ENCODE peak calls at places on chromosomes 1 and 21, in ten cellular contexts. I, W, U, J, T, K, B, V, Y and Q are unnamed samples.

GRCh38 chr1:226394461-226394860 is 13.4 kb downstream of the PARP1 start:
- DNase-seq in V (no peak), W (no peak), J (no peak), Y (no peak), U (no peak), K (no peak), B (no peak), T (no peak), I (no peak), Q (no peak)

GRCh38 chr1:38733761-38734160 is 125.8 kb downstream of the RRAGC start:
- DNase-seq in W (no peak), J (no peak), K (no peak), B (no peak), Y (no peak), U (no peak), V (no peak), T (no peak), I (no peak), Q (no peak)

GRCh38 chr1:31689821-31690220 is 14.0 kb downstream of the COL16A1 start:
- DNase-seq in U (no peak), J (peak), K (no peak), W (peak), Y (no peak), T (no peak), I (no peak), B (no peak), V (no peak), Q (no peak)

GRCh38 chr1:218660678-218661053 is 315.5 kb downstream of the TGFB2 start:
- DNase-seq in J (no peak), T (no peak), V (no peak), Y (no peak), U (no peak), W (peak), K (no peak), B (no peak), I (no peak), Q (no peak)

GRCh38 chr1:172928412-172928811 is 122.3 kb downstream of the TNFSF18 start:
- DNase-seq in K (no peak), T (no peak), U (no peak), Y (no peak), I (no peak), B (no peak), V (no peak), J (no peak), W (no peak), Q (no peak)

GRCh38 chr1:214476958-214477870 is 74.2 kb downstream of the PTPN14 start:
- DNase-seq in U (no peak), B (no peak), J (no peak), K (no peak), V (no peak), I (no peak), W (no peak), Y (no peak), T (no peak), Q (no peak)

GRCh38 chr1:96306809-96307208 is 414.8 kb upstream of the PTBP2 start:
- DNase-seq in W (no peak), U (no peak), Y (no peak), V (no peak), I (no peak), J (peak), B (no peak), T (no peak), K (no peak), Q (no peak)

GRCh38 chr1:29801561-29801973 is 565.2 kb downstream of the PTPRU start:
- DNase-seq in U (no peak), Y (peak), J (no peak), B (no peak), V (no peak), T (no peak), K (no peak), I (no peak), W (no peak), Q (no peak)

GRCh38 chr1:187876775-187877174 is 1048.0 kb downstream of the PLA2G4A start:
- DNase-seq in Y (no peak), W (no peak), V (no peak), J (no peak), B (no peak), K (no peak), T (no peak), I (no peak), U (no peak), Q (no peak)

GRCh38 chr1:61080408-61081134 is 1.8 kb upstream of the NFIA start:
- DNase-seq in Y (no peak), B (no peak), I (no peak), V (no peak), J (no peak), T (no peak), U (no peak), K (no peak), W (no peak), Q (no peak)

GRCh38 chr1:15476927-15477326 is 1.0 kb downstream of the CELA2B start:
- DNase-seq in W (no peak), Y (no peak), I (no peak), U (no peak), T (no peak), V (no peak), B (no peak), J (no peak), K (no peak), Q (no peak)

GRCh38 chr1:22639286-22639685 is 2.9 kb downstream of the C1QA start:
- DNase-seq in T (no peak), Y (no peak), B (no peak), W (peak), K (no peak), V (peak), U (no peak), J (no peak), I (no peak), Q (no peak)

GRCh38 chr1:207028884-207029283 is 3.7 kb downstream of the C1orf116 start:
- DNase-seq in V (no peak), U (no peak), K (no peak), J (no peak), B (no peak), W (no peak), Y (no peak), I (no peak), T (no peak), Q (no peak)

GRCh38 chr1:43750083-43750482 is 42.7 kb downstream of the ST3GAL3 start:
- DNase-seq in U (no peak), T (no peak), V (no peak), B (no peak), Y (no peak), J (no peak), W (no peak), K (no peak), I (no peak), Q (no peak)

GRCh38 chr1:211469938-211470529 is 21.9 kb downstream of the RD3 start:
- DNase-seq in U (peak), J (peak), V (peak), T (no peak), I (no peak), K (peak), B (peak), Y (peak), W (peak), Q (no peak)

GRCh38 chr1:23370744-23371710 is 1.4 kb upstream of the ZNF436 start:
- DNase-seq in J (no peak), T (no peak), Y (no peak), B (no peak), W (peak), U (no peak), I (no peak), V (no peak), K (peak), Q (no peak)

GRCh38 chr1:186094170-186094569 is 280.9 kb downstream of the TPR start:
- DNase-seq in V (no peak), U (no peak), K (no peak), J (no peak), W (no peak), T (no peak), B (no peak), I (no peak), Y (no peak), Q (no peak)

GRCh38 chr1:25773441-25774125 is 26.4 kb upstream of the SELENON start:
- DNase-seq in B (no peak), U (no peak), I (no peak), T (no peak), V (no peak), Y (no peak), J (no peak), K (no peak), W (peak), Q (no peak)

GRCh38 chr21:36499578-36500471 is 19.9 kb upstream of the CLDN14 start:
- DNase-seq in K (peak), V (peak), T (no peak), W (no peak), J (no peak), I (no peak), Y (no peak), B (peak), U (no peak), Q (no peak)

GRCh38 chr1:66371233-66372005 is 162.5 kb upstream of the SGIP1 start:
- DNase-seq in U (no peak), I (no peak), J (no peak), V (no peak), W (no peak), B (peak), Y (no peak), T (no peak), K (peak), Q (no peak)